ENCODE peak calls at places on chromosomes 5 and 9, in six cellular contexts. V is neural progenitor cell; Y is AG08396; P is omental fat pad; B is AG04449; N is activated naive CD8-positive, alpha-beta T cell treated with anti-CD3 and anti-CD28 coated beads, Interleukin-2, amount 50 U/mL, for 16 hours. W is an unnamed sample.

GRCh38 chr5:36441215-36441614 is 139.5 kb upstream of the RANBP3L start:
- DNase-seq in Y (no peak), V (no peak), N (no peak), P (no peak), B (no peak), W (no peak)

GRCh38 chr9:79701651-79702050 is 129.9 kb downstream of the TLE4 start:
- DNase-seq in N (no peak), B (no peak), P (no peak), V (no peak), Y (no peak), W (no peak)

GRCh38 chr5:13932561-13932960 is 11.9 kb downstream of the DNAH5 start:
- DNase-seq in B (no peak), P (no peak), Y (no peak), V (no peak), N (no peak), W (no peak)

GRCh38 chr9:21902112-21902511 is 92.1 kb downstream of the CDKN2A start:
- DNase-seq in B (no peak), N (no peak), V (no peak), P (no peak), Y (no peak), W (no peak)

GRCh38 chr9:87827341-87827740 is 55.3 kb upstream of the SPATA31E1 start:
- DNase-seq in B (no peak), P (no peak), Y (peak), V (no peak), N (no peak), W (no peak)

GRCh38 chr5:5688925-5689310 is 266.4 kb downstream of the ICE1 start:
- DNase-seq in Y (no peak), N (no peak), B (no peak), V (no peak), P (no peak), W (no peak)

GRCh38 chr5:160298189-160298588 is 14.2 kb downstream of the CCNJL start:
- DNase-seq in P (no peak), N (no peak), Y (no peak), V (no peak), B (no peak), W (no peak)

GRCh38 chr9:133944746-133945135 is 47.4 kb downstream of the VAV2 start:
- DNase-seq in P (no peak), Y (no peak), N (no peak), V (no peak), B (no peak), W (peak)

GRCh38 chr5:101532430-101532829 is 629.3 kb upstream of the ST8SIA4 start:
- DNase-seq in B (no peak), V (no peak), P (no peak), N (no peak), Y (no peak), W (no peak)

GRCh38 chr9:34549407-34549732 is 26.6 kb upstream of the ENHO start:
- DNase-seq in Y (no peak), N (no peak), B (no peak), V (no peak), P (no peak), W (no peak)

GRCh38 chr5:606526-607399 is 5.4 kb upstream of the CEP72 start:
- DNase-seq in B (no peak), N (no peak), V (no peak), P (no peak), Y (no peak), W (no peak)

GRCh38 chr5:40395241-40395640 is 284.5 kb upstream of the PTGER4 start:
- DNase-seq in B (no peak), N (no peak), Y (no peak), P (no peak), V (no peak), W (no peak)

GRCh38 chr5:139650031-139650688 is 2.0 kb downstream of the CXXC5 start:
- DNase-seq in P (no peak), N (no peak), Y (no peak), V (peak), B (no peak), W (no peak)

GRCh38 chr9:20511680-20512079 is 110.6 kb downstream of the MLLT3 start:
- DNase-seq in Y (no peak), B (no peak), V (no peak), P (no peak), N (no peak), W (no peak)

GRCh38 chr9:71302776-71303175 is 181.4 kb upstream of the TRPM3 start:
- DNase-seq in Y (no peak), V (no peak), P (no peak), N (no peak), B (no peak), W (no peak)

GRCh38 chr5:111699976-111700375 is 57.0 kb downstream of the NREP start:
- DNase-seq in Y (no peak), B (no peak), N (no peak), P (no peak), V (no peak), W (no peak)

GRCh38 chr5:122788371-122788770 is 13.5 kb downstream of the SNX2 start:
- DNase-seq in P (no peak), N (no peak), V (no peak), B (no peak), Y (no peak), W (no peak)

GRCh38 chr5:82985763-82986162 is 91.4 kb downstream of the TMEM167A start:
- DNase-seq in P (no peak), B (no peak), N (no peak), V (no peak), Y (no peak), W (no peak)

GRCh38 chr9:122552812-122553211 is at the start of gene OR1N2:
- DNase-seq in Y (no peak), P (no peak), V (no peak), B (no peak), N (no peak), W (no peak)

GRCh38 chr5:14672508-14673394 is 8.2 kb downstream of the OTULIN start:
- DNase-seq in P (no peak), N (no peak), B (no peak), Y (peak), V (no peak), W (peak)

GRCh38 chr5:130912088-130912487 is 253.0 kb downstream of the HINT1 start:
- DNase-seq in B (no peak), P (no peak), N (no peak), Y (no peak), V (peak), W (no peak)

GRCh38 chr5:152824316-152824715 is 419.2 kb upstream of the NMUR2 start:
- DNase-seq in Y (no peak), B (no peak), N (no peak), V (no peak), P (no peak), W (no peak)

GRCh38 chr9:13410566-13411031 is 131.1 kb upstream of the MPDZ start:
- DNase-seq in P (no peak), N (no peak), Y (no peak), V (no peak), B (no peak), W (peak)

GRCh38 chr5:160269017-160269416 is 39.7 kb downstream of the FABP6 start:
- DNase-seq in Y (peak), V (no peak), B (no peak), N (no peak), P (peak), W (no peak)

GRCh38 chr9:13427587-13427986 is 148.1 kb upstream of the MPDZ start:
- DNase-seq in P (no peak), B (no peak), N (no peak), Y (peak), V (peak), W (peak)

GRCh38 chr9:114053246-114054005 is 24.7 kb downstream of the AMBP start:
- DNase-seq in V (no peak), P (no peak), B (no peak), Y (no peak), N (no peak), W (no peak)

GRCh38 chr5:172904643-172905345 is 54.4 kb upstream of the RPL26L1 start:
- DNase-seq in Y (peak), V (no peak), B (peak), N (no peak), P (no peak), W (no peak)

GRCh38 chr9:125537442-125538091 is 169.4 kb downstream of the MAPKAP1 start:
- DNase-seq in Y (no peak), P (no peak), B (no peak), V (no peak), N (no peak), W (no peak)

GRCh38 chr9:116157436-116158138 is 4.0 kb downstream of the PAPPA start:
- DNase-seq in V (peak), N (no peak), B (no peak), Y (no peak), P (no peak), W (peak)

GRCh38 chr9:107688728-107689127 is 199.2 kb upstream of the KLF4 start:
- DNase-seq in Y (no peak), P (no peak), V (no peak), N (no peak), B (no peak), W (no peak)

GRCh38 chr9:129596541-129597328 is 24.2 kb downstream of the C9orf50 start:
- DNase-seq in N (no peak), Y (peak), B (no peak), V (peak), P (no peak), W (no peak)

GRCh38 chr9:2261421-2262103 is 246.4 kb downstream of the SMARCA2 start:
- DNase-seq in V (no peak), P (no peak), B (no peak), Y (no peak), N (no peak), W (no peak)

GRCh38 chr5:84251503-84251902 is 133.2 kb downstream of the EDIL3 start:
- DNase-seq in P (no peak), V (no peak), Y (no peak), B (no peak), N (no peak), W (no peak)

W was measured in HT1080.